ENCODE peak calls at places on chromosomes 7 and 10, in eight cellular contexts. O, C, W, Q, D, R, X and F are unnamed samples.

GRCh38 chr10:70693619-70694286 is 21.4 kb downstream of the ADAMTS14 start:
- ATAC-seq in X (peak), R (no peak), C (no peak), Q (no peak), D (no peak), W (peak), O (no peak), F (no peak)

GRCh38 chr7:43199333-43199732 is 86.9 kb downstream of the HECW1 start:
- ATAC-seq in D (no peak), X (no peak), C (no peak), O (no peak), Q (no peak), R (no peak), W (no peak), F (no peak)

GRCh38 chr10:89975716-89976243 is 274.4 kb downstream of the KIF20B start:
- ATAC-seq in D (no peak), W (no peak), X (no peak), Q (no peak), C (no peak), R (no peak), O (no peak), F (no peak)

GRCh38 chr7:21704362-21704761 is 161.5 kb downstream of the DNAH11 start:
- ATAC-seq in R (no peak), W (no peak), X (no peak), D (no peak), Q (no peak), C (no peak), O (no peak), F (no peak)

GRCh38 chr7:52479990-52480389 is 555.4 kb upstream of the POM121L12 start:
- ATAC-seq in O (no peak), X (no peak), W (no peak), Q (no peak), R (no peak), D (no peak), C (no peak), F (no peak)

GRCh38 chr10:18414061-18414460 is 237.3 kb downstream of the NSUN6 start:
- ATAC-seq in X (peak), Q (no peak), O (no peak), C (no peak), R (no peak), D (no peak), W (no peak), F (no peak)

GRCh38 chr10:1232164-1232911 is 176.2 kb downstream of the WDR37 start:
- ATAC-seq in C (no peak), R (no peak), O (no peak), Q (no peak), D (no peak), W (no peak), X (no peak), F (no peak)

GRCh38 chr10:112775892-112776679 is 174.0 kb upstream of the TCF7L2 start:
- ATAC-seq in R (no peak), W (no peak), C (peak), X (no peak), D (no peak), O (no peak), Q (no peak), F (no peak)

GRCh38 chr10:20598590-20598989 is 298.5 kb downstream of the NEBL start:
- ATAC-seq in O (no peak), R (no peak), W (peak), X (peak), D (no peak), Q (no peak), C (no peak), F (no peak)

GRCh38 chr10:132575320-132576201 is 38.0 kb downstream of the INPP5A start:
- ATAC-seq in X (peak), W (peak), R (no peak), O (no peak), Q (peak), D (peak), C (peak), F (peak)

GRCh38 chr10:131452926-131453771 is 141.6 kb upstream of the TCERG1L start:
- ATAC-seq in W (no peak), Q (no peak), C (no peak), R (peak), O (peak), X (peak), D (no peak), F (no peak)

GRCh38 chr7:135601182-135601581 is 43.5 kb downstream of the NUP205 start:
- ATAC-seq in R (peak), Q (no peak), C (no peak), O (no peak), D (no peak), X (no peak), W (no peak), F (no peak)

GRCh38 chr7:21777916-21778315 is 167.8 kb downstream of the CDCA7L start:
- ATAC-seq in R (no peak), X (no peak), Q (no peak), D (no peak), W (no peak), O (no peak), C (no peak), F (no peak)

GRCh38 chr7:123879628-123880027 is 34.7 kb downstream of the HYAL4 start:
- ATAC-seq in C (no peak), D (no peak), O (no peak), W (no peak), X (no peak), R (no peak), Q (no peak), F (no peak)